ENCODE peak calls at places on chromosomes 1 and 21, in nine cellular contexts. One of them, this sample, is unnamed.

GRCh38 chr1:155834296-155834926 is 22.6 kb downstream of the GON4L start:
- DNase-seq in heart left ventricle: no peak
- DNase-seq in hepatocyte: no peak
- DNase-seq in aorta: no peak
- DNase-seq in dorsolateral prefrontal cortex: no peak
- DNase-seq in right atrium auricular region: peak
- DNase-seq in skeletal muscle cell: peak
- DNase-seq in astrocyte: peak
- DNase-seq in naive thymus-derived CD4-positive, alpha-beta T cell: no peak
- DNase-seq in this sample: peak

GRCh38 chr1:245091818-245092637 is 62.8 kb upstream of the KIF26B start:
- DNase-seq in astrocyte: peak
- DNase-seq in right atrium auricular region: peak
- DNase-seq in skeletal muscle cell: peak
- DNase-seq in dorsolateral prefrontal cortex: no peak
- DNase-seq in hepatocyte: peak
- DNase-seq in heart left ventricle: peak
- DNase-seq in naive thymus-derived CD4-positive, alpha-beta T cell: no peak
- DNase-seq in aorta: no peak
- DNase-seq in this sample: no peak

GRCh38 chr21:45860493-45861155 is 120.9 kb upstream of the COL6A1 start:
- DNase-seq in aorta: peak
- DNase-seq in skeletal muscle cell: no peak
- DNase-seq in right atrium auricular region: no peak
- DNase-seq in naive thymus-derived CD4-positive, alpha-beta T cell: no peak
- DNase-seq in astrocyte: no peak
- DNase-seq in dorsolateral prefrontal cortex: peak
- DNase-seq in hepatocyte: no peak
- DNase-seq in heart left ventricle: no peak
- DNase-seq in this sample: no peak

GRCh38 chr1:204255966-204256365 is 42.2 kb upstream of the GOLT1A start:
- DNase-seq in astrocyte: peak
- DNase-seq in hepatocyte: no peak
- DNase-seq in right atrium auricular region: no peak
- DNase-seq in heart left ventricle: no peak
- DNase-seq in dorsolateral prefrontal cortex: no peak
- DNase-seq in skeletal muscle cell: no peak
- DNase-seq in aorta: peak
- DNase-seq in naive thymus-derived CD4-positive, alpha-beta T cell: no peak
- DNase-seq in this sample: no peak

GRCh38 chr1:57494679-57495078 is 70.8 kb upstream of the DAB1 start:
- DNase-seq in heart left ventricle: no peak
- DNase-seq in dorsolateral prefrontal cortex: no peak
- DNase-seq in hepatocyte: no peak
- DNase-seq in right atrium auricular region: no peak
- DNase-seq in skeletal muscle cell: no peak
- DNase-seq in aorta: no peak
- DNase-seq in astrocyte: no peak
- DNase-seq in naive thymus-derived CD4-positive, alpha-beta T cell: no peak
- DNase-seq in this sample: no peak

GRCh38 chr1:118773656-118774055 is 214.5 kb downstream of the TBX15 start:
- DNase-seq in right atrium auricular region: no peak
- DNase-seq in skeletal muscle cell: no peak
- DNase-seq in dorsolateral prefrontal cortex: no peak
- DNase-seq in naive thymus-derived CD4-positive, alpha-beta T cell: no peak
- DNase-seq in aorta: no peak
- DNase-seq in astrocyte: no peak
- DNase-seq in hepatocyte: no peak
- DNase-seq in heart left ventricle: no peak
- DNase-seq in this sample: no peak

GRCh38 chr1:39675220-39675619 is 3.3 kb upstream of the NT5C1A start:
- DNase-seq in dorsolateral prefrontal cortex: no peak
- DNase-seq in aorta: no peak
- DNase-seq in hepatocyte: no peak
- DNase-seq in right atrium auricular region: no peak
- DNase-seq in heart left ventricle: no peak
- DNase-seq in skeletal muscle cell: no peak
- DNase-seq in naive thymus-derived CD4-positive, alpha-beta T cell: no peak
- DNase-seq in astrocyte: no peak
- DNase-seq in this sample: no peak

GRCh38 chr1:19682257-19682656 is 17.6 kb downstream of the HTR6 start:
- DNase-seq in aorta: no peak
- DNase-seq in hepatocyte: no peak
- DNase-seq in skeletal muscle cell: peak
- DNase-seq in astrocyte: peak
- DNase-seq in heart left ventricle: no peak
- DNase-seq in right atrium auricular region: no peak
- DNase-seq in naive thymus-derived CD4-positive, alpha-beta T cell: no peak
- DNase-seq in dorsolateral prefrontal cortex: no peak
- DNase-seq in this sample: no peak

GRCh38 chr1:197618065-197618464 is 157.2 kb downstream of the DENND1B start:
- DNase-seq in heart left ventricle: no peak
- DNase-seq in hepatocyte: no peak
- DNase-seq in dorsolateral prefrontal cortex: no peak
- DNase-seq in astrocyte: peak
- DNase-seq in naive thymus-derived CD4-positive, alpha-beta T cell: no peak
- DNase-seq in skeletal muscle cell: peak
- DNase-seq in aorta: no peak
- DNase-seq in right atrium auricular region: no peak
- DNase-seq in this sample: no peak

GRCh38 chr1:92845908-92846307 is 14.1 kb downstream of the RPL5 start:
- DNase-seq in hepatocyte: no peak
- DNase-seq in aorta: no peak
- DNase-seq in right atrium auricular region: no peak
- DNase-seq in naive thymus-derived CD4-positive, alpha-beta T cell: no peak
- DNase-seq in heart left ventricle: no peak
- DNase-seq in skeletal muscle cell: no peak
- DNase-seq in astrocyte: no peak
- DNase-seq in dorsolateral prefrontal cortex: no peak
- DNase-seq in this sample: no peak

GRCh38 chr1:88610687-88611086 is 73.4 kb upstream of the PKN2 start:
- DNase-seq in right atrium auricular region: no peak
- DNase-seq in hepatocyte: no peak
- DNase-seq in heart left ventricle: no peak
- DNase-seq in naive thymus-derived CD4-positive, alpha-beta T cell: no peak
- DNase-seq in astrocyte: no peak
- DNase-seq in aorta: no peak
- DNase-seq in skeletal muscle cell: no peak
- DNase-seq in dorsolateral prefrontal cortex: no peak
- DNase-seq in this sample: no peak

GRCh38 chr1:88612299-88612698 is 71.8 kb upstream of the PKN2 start:
- DNase-seq in skeletal muscle cell: no peak
- DNase-seq in dorsolateral prefrontal cortex: no peak
- DNase-seq in right atrium auricular region: no peak
- DNase-seq in hepatocyte: peak
- DNase-seq in aorta: no peak
- DNase-seq in naive thymus-derived CD4-positive, alpha-beta T cell: no peak
- DNase-seq in heart left ventricle: no peak
- DNase-seq in astrocyte: no peak
- DNase-seq in this sample: no peak

GRCh38 chr1:88612783-88613182 is 71.3 kb upstream of the PKN2 start:
- DNase-seq in dorsolateral prefrontal cortex: no peak
- DNase-seq in right atrium auricular region: no peak
- DNase-seq in aorta: no peak
- DNase-seq in heart left ventricle: no peak
- DNase-seq in naive thymus-derived CD4-positive, alpha-beta T cell: no peak
- DNase-seq in astrocyte: no peak
- DNase-seq in hepatocyte: peak
- DNase-seq in skeletal muscle cell: no peak
- DNase-seq in this sample: no peak

GRCh38 chr1:88609051-88609450 is 75.0 kb upstream of the PKN2 start:
- DNase-seq in hepatocyte: no peak
- DNase-seq in heart left ventricle: no peak
- DNase-seq in aorta: no peak
- DNase-seq in skeletal muscle cell: no peak
- DNase-seq in dorsolateral prefrontal cortex: no peak
- DNase-seq in naive thymus-derived CD4-positive, alpha-beta T cell: no peak
- DNase-seq in right atrium auricular region: no peak
- DNase-seq in astrocyte: no peak
- DNase-seq in this sample: no peak

DNA sequence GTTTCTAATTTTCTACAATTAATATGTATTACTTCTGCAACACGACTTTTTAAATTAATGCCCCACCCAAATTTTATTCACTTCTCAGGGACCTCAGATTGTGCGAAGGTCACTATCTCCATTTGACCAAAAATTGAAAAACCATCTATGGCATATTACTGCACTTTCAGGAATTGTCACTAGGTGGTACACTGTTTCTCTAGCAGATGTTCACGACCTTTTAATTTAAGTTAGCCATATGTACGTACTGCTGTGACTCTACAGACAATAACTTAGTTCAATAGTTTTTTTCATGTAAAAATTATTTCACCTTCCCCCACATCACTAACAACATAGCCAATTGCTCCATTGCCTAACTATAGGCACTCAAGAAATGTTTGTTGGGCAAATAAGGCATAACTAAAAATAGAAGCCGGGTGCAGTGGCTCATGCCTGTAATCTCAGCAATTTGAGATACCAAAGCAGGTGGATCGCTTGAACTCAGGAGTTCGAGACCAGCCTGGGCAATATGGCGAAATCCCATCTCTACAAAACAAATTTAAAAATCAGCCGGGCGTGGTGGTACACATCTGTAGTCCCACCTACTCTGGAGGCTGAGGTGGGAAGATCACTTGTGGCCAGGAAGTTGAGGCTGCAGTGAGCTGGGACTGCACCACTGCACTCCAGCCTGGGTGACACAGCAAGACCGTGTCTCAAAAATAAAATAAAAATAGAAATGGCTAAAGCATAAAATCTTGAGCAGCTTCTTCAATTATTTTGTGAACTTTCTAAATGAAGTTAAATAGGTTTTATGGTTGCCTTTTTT is 75.7 kb upstream of the PKN2 start:
- DNase-seq in heart left ventricle: no peak
- DNase-seq in naive thymus-derived CD4-positive, alpha-beta T cell: peak
- DNase-seq in right atrium auricular region: no peak
- DNase-seq in astrocyte: peak
- DNase-seq in aorta: no peak
- DNase-seq in skeletal muscle cell: no peak
- DNase-seq in dorsolateral prefrontal cortex: no peak
- DNase-seq in hepatocyte: peak
- DNase-seq in this sample: no peak
- H3K4me3 ChIP-seq in heart left ventricle: no peak
- H3K4me3 ChIP-seq in naive thymus-derived CD4-positive, alpha-beta T cell: no peak
- H3K4me3 ChIP-seq in right atrium auricular region: no peak
- H3K4me3 ChIP-seq in astrocyte: no peak
- H3K4me3 ChIP-seq in aorta: no peak
- H3K4me3 ChIP-seq in skeletal muscle cell: no peak
- H3K4me3 ChIP-seq in dorsolateral prefrontal cortex: no peak
- H3K4me3 ChIP-seq in hepatocyte: no peak
- H3K4me3 ChIP-seq in this sample: no peak

DNA sequence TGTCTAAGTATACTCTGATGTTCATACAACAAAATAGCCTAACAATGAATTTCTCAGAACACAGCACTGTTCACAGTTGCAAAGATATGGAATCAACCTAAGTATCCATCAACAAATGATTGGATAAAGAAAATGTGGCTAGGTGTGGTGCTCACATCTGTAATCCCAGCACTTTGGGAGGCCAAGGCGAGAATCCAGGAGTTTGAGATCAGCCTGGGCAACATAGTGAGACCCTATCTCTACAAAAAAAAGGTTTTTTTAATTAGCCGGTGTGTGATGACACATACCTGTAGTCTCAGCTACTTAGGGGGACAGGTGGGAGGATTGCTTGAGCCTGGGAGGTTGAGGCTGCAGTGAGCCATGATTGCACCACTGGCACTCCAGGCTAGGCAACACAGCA is 10.7 kb downstream of the IFNAR2 start:
- DNase-seq in dorsolateral prefrontal cortex: no peak
- DNase-seq in skeletal muscle cell: no peak
- DNase-seq in heart left ventricle: no peak
- DNase-seq in right atrium auricular region: no peak
- DNase-seq in hepatocyte: no peak
- DNase-seq in aorta: no peak
- DNase-seq in naive thymus-derived CD4-positive, alpha-beta T cell: no peak
- DNase-seq in astrocyte: no peak
- DNase-seq in this sample: no peak
- H3K4me3 ChIP-seq in dorsolateral prefrontal cortex: no peak
- H3K4me3 ChIP-seq in skeletal muscle cell: no peak
- H3K4me3 ChIP-seq in heart left ventricle: no peak
- H3K4me3 ChIP-seq in right atrium auricular region: no peak
- H3K4me3 ChIP-seq in hepatocyte: no peak
- H3K4me3 ChIP-seq in aorta: no peak
- H3K4me3 ChIP-seq in naive thymus-derived CD4-positive, alpha-beta T cell: no peak
- H3K4me3 ChIP-seq in astrocyte: no peak
- H3K4me3 ChIP-seq in this sample: no peak

DNA sequence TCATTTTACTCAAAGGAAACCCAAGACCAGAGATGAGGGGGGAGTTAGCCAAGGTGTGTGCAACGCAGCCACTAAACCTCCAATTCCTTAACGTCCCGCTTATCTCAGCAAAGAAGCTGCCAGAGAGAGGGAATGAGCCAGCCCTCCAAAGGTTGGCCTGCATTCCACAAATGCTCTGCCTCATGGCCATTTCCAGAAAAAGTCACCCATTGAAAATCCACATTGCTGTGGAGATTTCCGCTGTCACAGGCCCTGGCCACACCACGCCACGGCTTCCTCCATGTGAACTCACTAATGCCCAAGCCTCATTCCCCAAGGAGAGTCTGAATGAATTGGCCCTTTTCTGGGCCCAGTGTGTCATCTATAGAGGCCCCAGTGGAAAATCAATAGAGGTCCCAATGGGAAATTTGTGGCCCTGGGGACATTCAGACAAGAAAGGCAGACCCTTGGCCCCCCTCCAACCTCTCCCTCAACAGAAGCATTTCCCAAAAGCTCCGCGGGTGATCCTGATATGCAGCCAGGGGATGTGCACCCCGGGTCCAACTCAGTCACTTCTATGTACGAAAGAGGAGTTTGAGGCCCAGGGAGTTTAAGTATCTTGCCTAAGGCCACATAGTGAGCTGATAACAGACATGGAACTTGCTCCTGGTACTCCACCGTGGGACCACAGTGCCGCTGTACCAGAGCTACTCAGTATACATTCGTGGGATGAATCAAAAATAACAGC is 8.8 kb downstream of the EPHA2 start:
- DNase-seq in naive thymus-derived CD4-positive, alpha-beta T cell: no peak
- DNase-seq in hepatocyte: no peak
- DNase-seq in right atrium auricular region: no peak
- DNase-seq in skeletal muscle cell: no peak
- DNase-seq in aorta: no peak
- DNase-seq in heart left ventricle: peak
- DNase-seq in dorsolateral prefrontal cortex: no peak
- DNase-seq in astrocyte: peak
- DNase-seq in this sample: no peak
- H3K4me3 ChIP-seq in naive thymus-derived CD4-positive, alpha-beta T cell: no peak
- H3K4me3 ChIP-seq in hepatocyte: no peak
- H3K4me3 ChIP-seq in right atrium auricular region: no peak
- H3K4me3 ChIP-seq in skeletal muscle cell: no peak
- H3K4me3 ChIP-seq in aorta: no peak
- H3K4me3 ChIP-seq in heart left ventricle: no peak
- H3K4me3 ChIP-seq in dorsolateral prefrontal cortex: no peak
- H3K4me3 ChIP-seq in astrocyte: peak
- H3K4me3 ChIP-seq in this sample: no peak

DNA sequence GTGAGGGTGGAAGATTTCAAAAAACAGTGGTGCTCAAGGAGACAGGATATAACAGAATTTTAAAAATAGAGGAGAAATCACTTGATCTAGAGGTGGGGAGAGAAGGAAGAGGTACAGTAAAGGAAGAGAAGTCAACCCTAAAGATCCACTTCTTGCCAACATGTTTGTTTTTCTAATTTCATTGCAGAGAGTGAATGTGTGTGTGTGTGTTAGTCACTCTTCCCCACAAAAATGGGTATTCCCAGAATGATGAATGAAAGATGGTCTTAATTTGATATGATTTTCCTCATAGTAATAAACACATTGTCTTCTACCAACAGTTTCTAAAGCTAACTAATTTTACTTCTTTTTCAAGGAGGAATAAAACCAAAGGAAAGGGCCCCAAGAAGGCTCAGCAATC is 74.2 kb upstream of the NGF start:
- DNase-seq in right atrium auricular region: no peak
- DNase-seq in naive thymus-derived CD4-positive, alpha-beta T cell: no peak
- DNase-seq in hepatocyte: no peak
- DNase-seq in heart left ventricle: no peak
- DNase-seq in aorta: no peak
- DNase-seq in skeletal muscle cell: no peak
- DNase-seq in astrocyte: no peak
- DNase-seq in dorsolateral prefrontal cortex: no peak
- DNase-seq in this sample: no peak
- H3K4me3 ChIP-seq in right atrium auricular region: no peak
- H3K4me3 ChIP-seq in naive thymus-derived CD4-positive, alpha-beta T cell: no peak
- H3K4me3 ChIP-seq in hepatocyte: no peak
- H3K4me3 ChIP-seq in heart left ventricle: no peak
- H3K4me3 ChIP-seq in aorta: no peak
- H3K4me3 ChIP-seq in skeletal muscle cell: no peak
- H3K4me3 ChIP-seq in astrocyte: no peak
- H3K4me3 ChIP-seq in dorsolateral prefrontal cortex: no peak
- H3K4me3 ChIP-seq in this sample: no peak

This sample was measured in esophagus muscularis mucosa.